ENCODE peak calls at places on chromosomes 2 and 18, in nine cellular contexts. One of them, this sample, is unnamed.

GRCh38 chr2:200005675-200006074 is 50.3 kb downstream of the MAIP1 start:
- DNase-seq in spleen: no peak
- DNase-seq in NCI-H774: no peak
- DNase-seq in stimulated activated CD4-positive, alpha-beta T cell treated with anti-CD3 and anti-CD28 coated beads, Interleukin-1b, Interleukin-23, amount 100 ng/mL, for 48 hours: no peak
- DNase-seq in left lobe of liver: no peak
- DNase-seq in hypothalamus: no peak
- DNase-seq in IMR-90: no peak
- DNase-seq in neuronal stem cell: no peak
- DNase-seq in T-cell: no peak
- DNase-seq in this sample: no peak

GRCh38 chr2:27086722-27087446 is at the start of gene KHK:
- DNase-seq in T-cell: no peak
- DNase-seq in IMR-90: no peak
- DNase-seq in left lobe of liver: peak
- DNase-seq in spleen: peak
- DNase-seq in stimulated activated CD4-positive, alpha-beta T cell treated with anti-CD3 and anti-CD28 coated beads, Interleukin-1b, Interleukin-23, amount 100 ng/mL, for 48 hours: peak
- DNase-seq in NCI-H774: peak
- DNase-seq in hypothalamus: peak
- DNase-seq in neuronal stem cell: no peak
- DNase-seq in this sample: no peak

GRCh38 chr18:62885804-62886203 is 170.5 kb downstream of the PHLPP1 start:
- DNase-seq in spleen: no peak
- DNase-seq in NCI-H774: no peak
- DNase-seq in stimulated activated CD4-positive, alpha-beta T cell treated with anti-CD3 and anti-CD28 coated beads, Interleukin-1b, Interleukin-23, amount 100 ng/mL, for 48 hours: no peak
- DNase-seq in left lobe of liver: no peak
- DNase-seq in hypothalamus: no peak
- DNase-seq in IMR-90: no peak
- DNase-seq in neuronal stem cell: no peak
- DNase-seq in T-cell: no peak
- DNase-seq in this sample: no peak

GRCh38 chr18:12027046-12027445 is 45.7 kb downstream of the IMPA2 start:
- DNase-seq in neuronal stem cell: no peak
- DNase-seq in spleen: no peak
- DNase-seq in left lobe of liver: peak
- DNase-seq in NCI-H774: no peak
- DNase-seq in stimulated activated CD4-positive, alpha-beta T cell treated with anti-CD3 and anti-CD28 coated beads, Interleukin-1b, Interleukin-23, amount 100 ng/mL, for 48 hours: no peak
- DNase-seq in IMR-90: no peak
- DNase-seq in T-cell: no peak
- DNase-seq in hypothalamus: peak
- DNase-seq in this sample: no peak

GRCh38 chr2:218291934-218292699 is at the start of gene TMBIM1:
- DNase-seq in NCI-H774: peak
- DNase-seq in IMR-90: peak
- DNase-seq in left lobe of liver: peak
- DNase-seq in hypothalamus: peak
- DNase-seq in spleen: peak
- DNase-seq in neuronal stem cell: peak
- DNase-seq in T-cell: peak
- DNase-seq in stimulated activated CD4-positive, alpha-beta T cell treated with anti-CD3 and anti-CD28 coated beads, Interleukin-1b, Interleukin-23, amount 100 ng/mL, for 48 hours: peak
- DNase-seq in this sample: peak

GRCh38 chr2:239268082-239268481 is 132.7 kb downstream of the HDAC4 start:
- DNase-seq in spleen: peak
- DNase-seq in neuronal stem cell: no peak
- DNase-seq in left lobe of liver: peak
- DNase-seq in T-cell: no peak
- DNase-seq in hypothalamus: no peak
- DNase-seq in IMR-90: no peak
- DNase-seq in NCI-H774: no peak
- DNase-seq in stimulated activated CD4-positive, alpha-beta T cell treated with anti-CD3 and anti-CD28 coated beads, Interleukin-1b, Interleukin-23, amount 100 ng/mL, for 48 hours: no peak
- DNase-seq in this sample: no peak

GRCh38 chr2:233421091-233421816 is 67.0 kb downstream of the DGKD start:
- DNase-seq in T-cell: no peak
- DNase-seq in neuronal stem cell: no peak
- DNase-seq in left lobe of liver: no peak
- DNase-seq in stimulated activated CD4-positive, alpha-beta T cell treated with anti-CD3 and anti-CD28 coated beads, Interleukin-1b, Interleukin-23, amount 100 ng/mL, for 48 hours: no peak
- DNase-seq in hypothalamus: no peak
- DNase-seq in spleen: no peak
- DNase-seq in NCI-H774: no peak
- DNase-seq in IMR-90: no peak
- DNase-seq in this sample: no peak

GRCh38 chr2:17857016-17857415 is 21.5 kb upstream of the KCNS3 start:
- DNase-seq in IMR-90: peak
- DNase-seq in stimulated activated CD4-positive, alpha-beta T cell treated with anti-CD3 and anti-CD28 coated beads, Interleukin-1b, Interleukin-23, amount 100 ng/mL, for 48 hours: no peak
- DNase-seq in hypothalamus: no peak
- DNase-seq in spleen: no peak
- DNase-seq in neuronal stem cell: no peak
- DNase-seq in T-cell: no peak
- DNase-seq in NCI-H774: no peak
- DNase-seq in left lobe of liver: no peak
- DNase-seq in this sample: no peak

GRCh38 chr2:200471324-200471848 is 38.5 kb downstream of the KCTD18 start:
- DNase-seq in NCI-H774: no peak
- DNase-seq in left lobe of liver: no peak
- DNase-seq in IMR-90: no peak
- DNase-seq in spleen: no peak
- DNase-seq in T-cell: peak
- DNase-seq in stimulated activated CD4-positive, alpha-beta T cell treated with anti-CD3 and anti-CD28 coated beads, Interleukin-1b, Interleukin-23, amount 100 ng/mL, for 48 hours: peak
- DNase-seq in neuronal stem cell: peak
- DNase-seq in hypothalamus: no peak
- DNase-seq in this sample: peak

GRCh38 chr2:240959941-240960308 is 38.5 kb upstream of the SNED1 start:
- DNase-seq in left lobe of liver: peak
- DNase-seq in neuronal stem cell: no peak
- DNase-seq in stimulated activated CD4-positive, alpha-beta T cell treated with anti-CD3 and anti-CD28 coated beads, Interleukin-1b, Interleukin-23, amount 100 ng/mL, for 48 hours: no peak
- DNase-seq in hypothalamus: no peak
- DNase-seq in IMR-90: no peak
- DNase-seq in spleen: no peak
- DNase-seq in T-cell: no peak
- DNase-seq in NCI-H774: no peak
- DNase-seq in this sample: no peak

GRCh38 chr2:166825914-166826313 is 62.4 kb upstream of the XIRP2 start:
- DNase-seq in IMR-90: no peak
- DNase-seq in stimulated activated CD4-positive, alpha-beta T cell treated with anti-CD3 and anti-CD28 coated beads, Interleukin-1b, Interleukin-23, amount 100 ng/mL, for 48 hours: no peak
- DNase-seq in neuronal stem cell: no peak
- DNase-seq in NCI-H774: no peak
- DNase-seq in left lobe of liver: no peak
- DNase-seq in spleen: no peak
- DNase-seq in T-cell: no peak
- DNase-seq in hypothalamus: no peak
- DNase-seq in this sample: no peak

GRCh38 chr2:102080451-102081054 is 62.0 kb upstream of the IL1R1 start:
- DNase-seq in NCI-H774: no peak
- DNase-seq in hypothalamus: no peak
- DNase-seq in T-cell: no peak
- DNase-seq in stimulated activated CD4-positive, alpha-beta T cell treated with anti-CD3 and anti-CD28 coated beads, Interleukin-1b, Interleukin-23, amount 100 ng/mL, for 48 hours: no peak
- DNase-seq in IMR-90: peak
- DNase-seq in left lobe of liver: no peak
- DNase-seq in spleen: no peak
- DNase-seq in neuronal stem cell: no peak
- DNase-seq in this sample: no peak

GRCh38 chr2:2683581-2683980 is 352.5 kb upstream of the MYT1L start:
- DNase-seq in spleen: no peak
- DNase-seq in left lobe of liver: no peak
- DNase-seq in stimulated activated CD4-positive, alpha-beta T cell treated with anti-CD3 and anti-CD28 coated beads, Interleukin-1b, Interleukin-23, amount 100 ng/mL, for 48 hours: no peak
- DNase-seq in T-cell: no peak
- DNase-seq in neuronal stem cell: no peak
- DNase-seq in hypothalamus: no peak
- DNase-seq in IMR-90: no peak
- DNase-seq in NCI-H774: no peak
- DNase-seq in this sample: no peak

GRCh38 chr2:237693281-237694039 is 66.1 kb downstream of the LRRFIP1 start:
- DNase-seq in NCI-H774: no peak
- DNase-seq in neuronal stem cell: no peak
- DNase-seq in spleen: peak
- DNase-seq in IMR-90: peak
- DNase-seq in hypothalamus: no peak
- DNase-seq in T-cell: no peak
- DNase-seq in left lobe of liver: no peak
- DNase-seq in stimulated activated CD4-positive, alpha-beta T cell treated with anti-CD3 and anti-CD28 coated beads, Interleukin-1b, Interleukin-23, amount 100 ng/mL, for 48 hours: no peak
- DNase-seq in this sample: peak

GRCh38 chr2:204731996-204732395 is 186.7 kb downstream of the PARD3B start:
- DNase-seq in NCI-H774: no peak
- DNase-seq in hypothalamus: no peak
- DNase-seq in stimulated activated CD4-positive, alpha-beta T cell treated with anti-CD3 and anti-CD28 coated beads, Interleukin-1b, Interleukin-23, amount 100 ng/mL, for 48 hours: no peak
- DNase-seq in left lobe of liver: no peak
- DNase-seq in IMR-90: peak
- DNase-seq in spleen: no peak
- DNase-seq in T-cell: no peak
- DNase-seq in neuronal stem cell: no peak
- DNase-seq in this sample: no peak

GRCh38 chr2:129035992-129036391 is 717.3 kb upstream of the HS6ST1 start:
- DNase-seq in NCI-H774: no peak
- DNase-seq in spleen: no peak
- DNase-seq in hypothalamus: no peak
- DNase-seq in neuronal stem cell: no peak
- DNase-seq in left lobe of liver: no peak
- DNase-seq in IMR-90: no peak
- DNase-seq in T-cell: no peak
- DNase-seq in stimulated activated CD4-positive, alpha-beta T cell treated with anti-CD3 and anti-CD28 coated beads, Interleukin-1b, Interleukin-23, amount 100 ng/mL, for 48 hours: no peak
- DNase-seq in this sample: no peak

GRCh38 chr2:162174778-162175177 is 22.7 kb upstream of the GCG start:
- DNase-seq in NCI-H774: no peak
- DNase-seq in IMR-90: peak
- DNase-seq in stimulated activated CD4-positive, alpha-beta T cell treated with anti-CD3 and anti-CD28 coated beads, Interleukin-1b, Interleukin-23, amount 100 ng/mL, for 48 hours: no peak
- DNase-seq in T-cell: no peak
- DNase-seq in neuronal stem cell: no peak
- DNase-seq in left lobe of liver: no peak
- DNase-seq in hypothalamus: no peak
- DNase-seq in spleen: no peak
- DNase-seq in this sample: no peak

This sample was measured in OCI-M1.